ENCODE peak calls at places on chromosome 1, in seven cellular contexts. D is psoas muscle; M is AG10803; P is choroid plexus epithelial cell; G is nephron progenitor cell; T is mucosa of descending colon; I is CD4-positive, alpha-beta T cell. X is an unnamed sample.

GRCh38 chr1:1599919-1600860 is at the start of gene FNDC10:
- DNase-seq in G (peak), I (no peak), T (peak), D (no peak), P (no peak), M (no peak), X (no peak)

GRCh38 chr1:227315500-227316346 is 2.6 kb downstream of the CDC42BPA start:
- DNase-seq in M (peak), I (no peak), P (peak), G (no peak), D (peak), T (no peak), X (no peak)

GRCh38 chr1:14954210-14954609 is 199.3 kb upstream of the TMEM51 start:
- DNase-seq in T (no peak), P (no peak), D (no peak), G (no peak), M (peak), I (no peak), X (no peak)

GRCh38 chr1:31055953-31056352 is 9.6 kb downstream of the PUM1 start:
- DNase-seq in T (no peak), P (no peak), G (no peak), D (no peak), I (no peak), M (no peak), X (no peak)

GRCh38 chr1:220895412-220895946 is 16.2 kb downstream of the HLX start:
- DNase-seq in T (no peak), D (no peak), M (no peak), G (peak), P (no peak), I (no peak), X (no peak)

GRCh38 chr1:225921734-225922709 is 2.0 kb downstream of the PYCR2 start:
- DNase-seq in M (peak), T (no peak), G (no peak), D (no peak), I (no peak), P (no peak), X (no peak)

GRCh38 chr1:55927934-55928333 is 651.4 kb downstream of the PLPP3 start:
- DNase-seq in M (peak), T (no peak), P (peak), G (no peak), I (no peak), D (no peak), X (no peak)

GRCh38 chr1:223249854-223250631 is 107.0 kb upstream of the TLR5 start:
- DNase-seq in T (no peak), I (no peak), G (no peak), M (no peak), P (no peak), D (no peak), X (no peak)

GRCh38 chr1:225882008-225882698 is at the start of gene TMEM63A:
- DNase-seq in D (peak), G (peak), I (peak), P (peak), T (peak), M (peak), X (peak)

GRCh38 chr1:23402286-23403037 is 22.1 kb downstream of the TCEA3 start:
- DNase-seq in G (no peak), I (no peak), M (peak), P (peak), D (no peak), T (peak), X (no peak)

GRCh38 chr1:209123601-209124000 is 459.9 kb upstream of the CAMK1G start:
- DNase-seq in I (no peak), P (no peak), D (no peak), G (no peak), T (no peak), M (no peak), X (no peak)

GRCh38 chr1:45299981-45300668 is 26.6 kb upstream of the HPDL start:
- DNase-seq in G (peak), M (peak), P (peak), T (no peak), D (no peak), I (peak), X (no peak)

GRCh38 chr1:99490031-99490430 is 155.9 kb upstream of the PALMD start:
- DNase-seq in T (no peak), M (no peak), P (peak), G (no peak), D (no peak), I (no peak), X (no peak)

GRCh38 chr1:107297681-107298080 is 156.8 kb downstream of the NTNG1 start:
- DNase-seq in T (no peak), I (no peak), D (no peak), G (no peak), P (no peak), M (no peak), X (no peak)

GRCh38 chr1:21185221-21185731 is 8.6 kb upstream of the EIF4G3 start:
- DNase-seq in I (no peak), G (no peak), T (no peak), M (no peak), D (no peak), P (no peak), X (no peak)

GRCh38 chr1:53413175-53414001 is 45.8 kb upstream of the DMRTB1 start:
- DNase-seq in I (peak), D (no peak), G (no peak), M (peak), P (peak), T (no peak), X (no peak)

GRCh38 chr1:66575739-66576138 is 41.8 kb downstream of the SGIP1 start:
- DNase-seq in I (no peak), P (peak), M (peak), G (no peak), T (no peak), D (no peak), X (no peak)

GRCh38 chr1:22854688-22855565 is 117.7 kb downstream of the LACTBL1 start:
- DNase-seq in I (no peak), P (no peak), D (no peak), T (no peak), M (no peak), G (no peak), X (no peak)

GRCh38 chr1:178168535-178168934 is 74.6 kb downstream of the RASAL2 start:
- DNase-seq in M (peak), T (no peak), G (no peak), P (peak), I (no peak), D (no peak), X (no peak)

GRCh38 chr1:39173995-39174380 is 30.5 kb upstream of the MACF1 start:
- DNase-seq in M (no peak), I (no peak), D (no peak), G (no peak), P (no peak), T (no peak), X (no peak)

GRCh38 chr1:94351441-94351840 is 66.7 kb upstream of the ABCD3 start:
- DNase-seq in D (no peak), I (no peak), T (no peak), G (no peak), M (no peak), P (no peak), X (no peak)

GRCh38 chr1:200207711-200208126 is 180.2 kb downstream of the NR5A2 start:
- DNase-seq in I (no peak), D (no peak), G (no peak), M (peak), P (peak), T (no peak), X (no peak)

GRCh38 chr1:216140650-216141547 is 282.3 kb downstream of the USH2A start:
- DNase-seq in P (peak), I (no peak), D (no peak), T (no peak), M (peak), G (no peak), X (no peak)

GRCh38 chr1:154420172-154420571 is 15.0 kb downstream of the IL6R start:
- DNase-seq in M (peak), T (peak), G (no peak), P (peak), I (no peak), D (peak), X (peak)

GRCh38 chr1:22641906-22642636 is 1.4 kb upstream of the C1QC start:
- DNase-seq in M (peak), G (peak), T (peak), P (peak), I (peak), D (peak), X (peak)

GRCh38 chr1:200379431-200379755 is 30.4 kb downstream of the ZNF281 start:
- DNase-seq in M (peak), D (no peak), G (no peak), I (no peak), T (no peak), P (peak), X (no peak)

GRCh38 chr1:35448344-35448801 is 108.8 kb downstream of the KIAA0319L start:
- DNase-seq in G (no peak), M (peak), T (no peak), P (peak), I (no peak), D (no peak), X (no peak)

GRCh38 chr1:223245983-223246382 is 102.9 kb upstream of the TLR5 start:
- DNase-seq in T (no peak), I (no peak), G (no peak), P (no peak), D (no peak), M (no peak), X (no peak)

GRCh38 chr1:18883636-18884418 is 18.5 kb downstream of the ALDH4A1 start:
- DNase-seq in M (peak), I (peak), D (peak), P (peak), T (no peak), G (peak), X (peak)

GRCh38 chr1:101026394-101026788 is 807 bp upstream of the DPH5 start:
- DNase-seq in P (no peak), M (no peak), I (no peak), D (no peak), G (no peak), T (no peak), X (no peak)

GRCh38 chr1:46903481-46903880 is 37.8 kb downstream of the CYP4A11 start:
- DNase-seq in M (no peak), T (no peak), P (no peak), D (no peak), I (no peak), G (no peak), X (no peak)

GRCh38 chr1:166354411-166354810 is 187.6 kb upstream of the FAM78B start:
- DNase-seq in G (no peak), I (no peak), D (no peak), P (no peak), M (no peak), T (no peak), X (no peak)

GRCh38 chr1:218374401-218374848 is 29.3 kb downstream of the TGFB2 start:
- DNase-seq in T (no peak), G (no peak), M (no peak), I (no peak), D (no peak), P (peak), X (no peak)

GRCh38 chr1:54843449-54843848 is 42.3 kb upstream of the TTC22 start:
- DNase-seq in M (no peak), T (no peak), G (no peak), P (no peak), D (no peak), I (no peak), X (no peak)

GRCh38 chr1:245401881-245402598 is 247.3 kb downstream of the KIF26B start:
- DNase-seq in D (no peak), T (no peak), M (no peak), I (no peak), P (no peak), G (no peak), X (no peak)

GRCh38 chr1:153532161-153532560 is 3.6 kb downstream of the S100A6 start:
- DNase-seq in D (no peak), M (no peak), G (no peak), T (no peak), P (no peak), I (peak), X (no peak)

GRCh38 chr1:78676347-78676982 is 26.8 kb downstream of the IFI44 start:
- DNase-seq in P (peak), T (no peak), M (peak), I (peak), D (no peak), G (peak), X (no peak)

GRCh38 chr1:157770442-157771043 is 6.4 kb downstream of the FCRL2 start:
- DNase-seq in G (peak), P (no peak), M (no peak), I (no peak), T (no peak), D (no peak), X (no peak)
- TF ChIP-seq CTCF in G (peak), P (peak), M (peak), I (no peak), T (no peak), D (no peak), X (no peak)

GRCh38 chr1:65308781-65309316 is 494 bp upstream of the DNAJC6 start:
- DNase-seq in P (no peak), D (no peak), M (no peak), G (no peak), I (no peak), T (no peak), X (no peak)

GRCh38 chr1:65310078-65310587 is 790 bp downstream of the DNAJC6 start:
- DNase-seq in D (no peak), I (no peak), M (no peak), G (no peak), P (no peak), T (no peak), X (no peak)

GRCh38 chr1:65309317-65310077 is at the start of gene DNAJC6:
- DNase-seq in G (peak), T (peak), I (peak), P (peak), D (peak), M (peak), X (peak)
- TF ChIP-seq CTCF in G (no peak), T (no peak), I (no peak), P (no peak), D (no peak), M (no peak), X (no peak)

GRCh38 chr1:204366759-204367158 is 7.0 kb upstream of the PLEKHA6 start:
- DNase-seq in M (no peak), P (no peak), T (no peak), I (no peak), G (no peak), D (no peak), X (no peak)
- TF ChIP-seq CTCF in M (peak), P (peak), T (no peak), I (no peak), G (peak), D (peak), X (no peak)

DNA sequence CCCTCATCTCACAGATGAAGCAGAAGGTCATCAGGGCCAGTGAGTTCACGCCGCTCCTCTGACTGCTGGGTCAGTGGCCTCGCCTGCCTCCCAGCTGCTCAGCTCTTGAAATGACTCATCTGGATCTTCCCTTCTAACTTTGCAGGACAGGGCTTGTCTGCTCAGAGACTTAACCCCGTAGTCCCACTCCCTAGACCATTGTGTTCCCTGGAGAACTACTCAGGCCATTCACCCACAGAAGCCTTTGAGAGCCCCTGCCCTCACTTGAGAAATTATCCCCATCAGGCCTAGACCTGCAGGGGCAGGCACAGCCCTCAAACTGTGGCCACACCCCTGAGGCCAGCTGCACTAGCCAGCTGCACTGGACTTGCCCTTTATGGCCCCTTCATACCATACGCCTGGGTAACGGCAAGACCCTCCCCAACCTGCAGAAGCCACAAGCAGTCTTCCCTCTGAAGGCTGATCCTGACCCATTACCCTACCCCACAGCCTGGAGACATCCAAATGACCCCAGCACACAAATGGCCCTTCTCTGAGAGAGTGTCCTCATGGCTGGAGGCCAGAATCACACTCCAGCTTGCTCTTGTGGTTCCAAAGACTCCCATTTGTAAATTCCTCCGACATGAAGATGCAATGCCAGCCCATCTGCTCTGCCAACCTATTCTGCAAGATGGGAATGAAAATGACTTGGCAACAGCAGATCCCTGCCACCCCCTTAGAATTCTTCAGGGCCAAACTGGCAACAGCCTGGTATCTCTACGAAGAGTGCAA is 33.2 kb downstream of the RCSD1 start:
- DNase-seq in D (peak), P (peak), T (no peak), M (peak), I (no peak), G (peak), X (no peak)
- TF ChIP-seq CTCF in D (no peak), P (no peak), T (no peak), M (no peak), I (no peak), G (no peak), X (no peak)